ENCODE peak calls at places on chromosomes 16 and 17, in seven cellular contexts. D is Calu3, I is heart right ventricle, Q is fibroblast of lung, T is cardiac fibroblast, Z is endothelial cell, X is OCI-LY7. H is an unnamed sample.

GRCh38 chr17:7856081-7856791 is 1.1 kb downstream of the NAA38 start:
- DNase-seq in D (no peak), I (peak; percentile 77), Q (peak; percentile 30), T (peak; percentile 81), Z (peak; percentile 68), X (peak; percentile 56), H (peak; percentile 23)

GRCh38 chr16:74622005-74622404 is 15.1 kb upstream of the GLG1 start:
- DNase-seq in D (no peak), I (no peak), Q (no peak), T (no peak), Z (no peak), X (no peak), H (no peak)

GRCh38 chr16:27571433-27572306 is 21.7 kb downstream of the KATNIP start:
- DNase-seq in D (no peak), I (no peak), Q (no peak), T (no peak), Z (no peak), X (no peak), H (no peak)

GRCh38 chr16:56357291-56357764 is 68.0 kb downstream of the AMFR start:
- DNase-seq in D (no peak), I (no peak), Q (peak; percentile 81), T (peak; percentile 56), Z (no peak), X (no peak), H (peak; percentile 13)

GRCh38 chr16:10180771-10181163 is 1.5 kb downstream of the GRIN2A start:
- DNase-seq in D (peak; percentile 52), I (peak; percentile 17), Q (peak; percentile 20), T (no peak), Z (peak; percentile 80), X (peak; percentile 20), H (peak; percentile 41)

GRCh38 chr17:3998436-3998835 is 34.2 kb upstream of the ATP2A3 start:
- DNase-seq in D (no peak), I (no peak), Q (no peak), T (no peak), Z (no peak), X (no peak), H (no peak)

GRCh38 chr16:24255446-24256352 is at the start of gene CACNG3:
- DNase-seq in D (no peak), I (peak; percentile 36), Q (peak; percentile 46), T (peak; percentile 9), Z (peak; percentile 83), X (peak; percentile 37), H (peak; percentile 40)

GRCh38 chr17:19753049-19753444 is 4.9 kb upstream of the ALDH3A1 start:
- DNase-seq in D (peak; percentile 79), I (peak; percentile 64), Q (peak; percentile 87), T (peak; percentile 82), Z (no peak), X (no peak), H (no peak)

GRCh38 chr16:50253511-50253903 is 12.8 kb upstream of the ADCY7 start:
- DNase-seq in D (no peak), I (no peak), Q (no peak), T (no peak), Z (no peak), X (no peak), H (no peak)

GRCh38 chr17:37737081-37737480 is 7.8 kb downstream of the HNF1B start:
- DNase-seq in D (no peak), I (no peak), Q (no peak), T (no peak), Z (no peak), X (no peak), H (no peak)
- TF ChIP-seq CTCF in D (peak; percentile 74), I (no peak), Q (peak; percentile 22), T (no peak), Z (no peak), X (peak; percentile 31), H (no peak)

GRCh38 chr17:64507418-64507766 is 615 bp downstream of the CEP95 start:
- DNase-seq in D (peak; percentile 8), I (no peak), Q (peak; percentile 79), T (peak; percentile 82), Z (peak; percentile 9), X (peak; percentile 85), H (no peak)
- TF ChIP-seq CTCF in D (no peak), I (peak; percentile 50), Q (peak; percentile 57), T (peak; percentile 47), Z (no peak), X (peak; percentile 81), H (no peak)

GRCh38 chr16:14562691-14563491 is 67.2 kb downstream of the PARN start:
- DNase-seq in D (peak; percentile 19), I (no peak), Q (peak; percentile 61), T (peak; percentile 56), Z (no peak), X (no peak), H (no peak)
- TF ChIP-seq CTCF in D (peak; percentile 27), I (peak; percentile 25), Q (peak; percentile 28), T (peak; percentile 9), Z (no peak), X (no peak), H (no peak)

GRCh38 chr17:55641559-55642160 is 81.0 kb downstream of the TMEM100 start:
- DNase-seq in D (peak; percentile 44), I (peak; percentile 48), Q (peak; percentile 42), T (peak; percentile 87), Z (peak; percentile 66), X (peak; percentile 57), H (no peak)
- TF ChIP-seq CTCF in D (no peak), I (peak; percentile 68), Q (peak; percentile 77), T (peak; percentile 71), Z (peak; percentile 67), X (peak; percentile 84), H (no peak)

GRCh38 chr16:83967838-83968482 is at the start of gene NECAB2:
- DNase-seq in D (peak; percentile 72), I (peak; percentile 62), Q (peak; percentile 20), T (peak; percentile 47), Z (peak; percentile 66), X (peak; percentile 4), H (no peak)
- TF ChIP-seq CTCF in D (peak; percentile 90), I (peak; percentile 76), Q (peak; percentile 30), T (peak; percentile 41), Z (peak; percentile 45), X (peak; percentile 60), H (no peak)

DNA sequence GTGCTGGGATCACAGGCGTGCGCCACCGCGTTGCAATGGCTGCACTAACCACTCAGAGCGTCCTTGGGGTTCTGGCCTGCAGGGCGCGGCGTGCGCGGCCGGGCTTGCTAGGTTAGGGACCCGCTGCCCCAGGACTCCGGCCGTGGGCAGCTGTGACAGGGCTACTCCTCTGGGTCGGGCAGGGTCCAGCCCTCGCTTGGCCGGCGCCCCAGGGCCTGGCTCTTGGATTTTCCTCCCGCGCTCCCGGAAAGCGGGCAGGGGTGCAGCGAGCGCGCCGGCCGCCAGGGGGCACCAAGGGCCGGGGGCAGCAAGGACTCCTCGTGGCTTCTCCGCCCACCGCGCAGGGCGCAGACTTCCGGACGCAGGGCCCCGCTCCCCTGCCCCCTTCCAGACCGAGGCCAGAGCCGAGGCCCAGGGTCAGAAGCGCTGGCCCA is 489 bp downstream of the TLE7 start:
- DNase-seq in D (no peak), I (no peak), Q (no peak), T (no peak), Z (no peak), X (no peak), H (no peak)
- TF ChIP-seq CTCF in D (peak; percentile 38), I (peak; percentile 10), Q (no peak), T (peak; percentile 17), Z (peak; percentile 39), X (no peak), H (no peak)

GRCh38 chr17:57084361-57084801 is 665 bp upstream of the AKAP1 start:
- DNase-seq in D (no peak), I (no peak), Q (no peak), T (no peak), Z (no peak), X (no peak), H (no peak)

GRCh38 chr17:57086069-57086930 is 1.3 kb downstream of the AKAP1 start:
- DNase-seq in D (no peak), I (peak; percentile 43), Q (peak; percentile 15), T (no peak), Z (peak; percentile 28), X (peak; percentile 50), H (peak; percentile 20)

GRCh38 chr17:57084802-57085447 is at the start of gene AKAP1:
- DNase-seq in D (peak; percentile 95), I (peak; percentile 97), Q (peak; percentile 88), T (peak; percentile 96), Z (peak; percentile 98), X (peak; percentile 98), H (peak; percentile 94)

GRCh38 chr17:57088298-57088697 is 3.3 kb downstream of the AKAP1 start:
- DNase-seq in D (no peak), I (no peak), Q (no peak), T (no peak), Z (no peak), X (no peak), H (no peak)

DNA sequence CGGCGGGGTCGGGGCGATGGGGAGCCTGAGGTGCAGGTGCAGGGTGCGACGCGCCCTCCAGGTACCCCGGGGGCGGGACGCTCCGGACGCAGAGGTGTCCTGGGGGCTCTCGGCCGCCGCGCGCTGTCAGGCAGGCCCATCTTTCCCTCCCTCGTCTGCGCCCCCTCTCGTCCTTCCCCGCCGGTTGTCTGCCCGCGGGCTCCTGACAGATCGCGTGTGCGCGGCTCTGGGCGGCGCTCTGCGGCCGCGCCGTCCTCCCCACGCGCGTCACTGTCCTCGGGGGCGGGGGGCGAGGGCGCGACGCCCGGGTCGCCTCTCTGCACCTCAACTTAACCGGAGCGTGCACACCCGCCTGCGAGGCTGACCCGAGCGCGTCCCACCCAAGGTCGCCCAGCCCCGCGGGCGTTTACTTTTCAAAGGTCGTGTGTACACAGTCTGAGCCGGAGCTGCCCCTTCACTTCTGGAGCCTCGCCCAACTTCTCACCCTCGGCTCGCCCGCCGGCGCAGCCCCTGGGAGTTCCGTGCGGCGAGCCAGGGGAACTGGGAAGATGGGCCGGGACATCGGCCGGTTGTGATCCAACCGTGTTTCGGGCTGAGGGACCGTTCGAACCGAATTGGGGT is 512 bp downstream of the AKAP1 start:
- DNase-seq in D (peak; percentile 38), I (peak; percentile 72), Q (peak; percentile 36), T (peak; percentile 38), Z (peak; percentile 66), X (peak; percentile 69), H (no peak)
- TF ChIP-seq CTCF in D (no peak), I (peak; percentile 46), Q (peak; percentile 19), T (no peak), Z (no peak), X (peak; percentile 50), H (no peak)

H was measured in activated B cell treated with CpG ODN at 0.5 μM for 24 hours.